ENCODE peak calls at places on chromosomes 3 and 15, in nine cellular contexts. C is fibroblast of lung; J is stimulated activated naive CD8-positive, alpha-beta T cell treated with anti-CD3 and anti-CD28 coated beads, Interleukin-15, amount 100 ng/mL, for 72 hours; L is HAP-1; T is RPMI8226; V is choroid plexus epithelial cell; O is stimulated activated CD8-positive, alpha-beta memory T cell treated with anti-CD3 and anti-CD28 coated beads, Interleukin-15, amount 100 ng/mL, for 4 hours; H is AG09309; Y is hypothalamus. R is an unnamed sample.
A peak's percentile ranks its signal among the peaks of the same experiment; 100 is the strongest.

GRCh38 chr3:182765287-182765686 is 28.0 kb upstream of the ATP11B start:
- DNase-seq in J (no peak), C (no peak), Y (no peak), L (no peak), O (no peak), H (no peak), V (no peak), T (no peak), R (no peak)

GRCh38 chr3:39443530-39443929 is 23.9 kb upstream of the MOBP start:
- DNase-seq in J (no peak), O (no peak), C (no peak), L (peak; percentile 18), Y (no peak), H (no peak), V (no peak), T (no peak), R (no peak)

GRCh38 chr15:70430029-70430428 is 332.3 kb upstream of the TLE3 start:
- DNase-seq in C (peak; percentile 74), V (peak; percentile 75), Y (no peak), L (no peak), H (peak; percentile 75), J (no peak), T (no peak), O (no peak), R (no peak)

GRCh38 chr3:128549283-128550112 is 56.5 kb upstream of the GATA2 start:
- DNase-seq in C (peak; percentile 68), O (no peak), Y (no peak), V (peak; percentile 78), J (no peak), T (no peak), L (no peak), H (no peak), R (no peak)

GRCh38 chr15:73265536-73266153 is 103.1 kb downstream of the HCN4 start:
- DNase-seq in T (peak; percentile 79), J (peak; percentile 59), O (peak; percentile 26), L (peak; percentile 84), Y (no peak), H (no peak), C (peak; percentile 58), V (peak; percentile 77), R (peak; percentile 46)

GRCh38 chr3:100779475-100779874 is 70.2 kb downstream of the TFG start:
- DNase-seq in Y (no peak), O (no peak), T (no peak), J (no peak), L (no peak), H (no peak), V (no peak), C (no peak), R (no peak)

GRCh38 chr3:78765671-78766485 is 1001.9 kb downstream of the ROBO1 start:
- DNase-seq in V (no peak), C (peak; percentile 25), H (no peak), L (no peak), J (no peak), T (no peak), Y (no peak), O (no peak), R (no peak)

GRCh38 chr15:29170496-29170895 is 99.1 kb downstream of the NSMCE3 start:
- DNase-seq in V (no peak), O (no peak), H (no peak), T (no peak), Y (no peak), C (no peak), J (no peak), L (no peak), R (no peak)

GRCh38 chr3:61571516-61572336 is 10.4 kb downstream of the PTPRG start:
- DNase-seq in Y (no peak), O (no peak), H (peak; percentile 86), L (no peak), C (peak; percentile 95), J (no peak), T (no peak), V (peak; percentile 63), R (no peak)

GRCh38 chr15:58666957-58667356 is 82.5 kb downstream of the ADAM10 start:
- DNase-seq in J (no peak), T (no peak), O (no peak), V (peak; percentile 59), C (peak; percentile 58), H (no peak), L (peak; percentile 31), Y (no peak), R (no peak)

GRCh38 chr3:106745344-106746168 is 631.7 kb upstream of the CCDC54 start:
- DNase-seq in T (no peak), H (peak; percentile 98), J (no peak), O (no peak), L (no peak), Y (no peak), C (no peak), V (peak; percentile 66), R (no peak)

GRCh38 chr3:159872374-159873109 is 116.1 kb upstream of the IL12A start:
- DNase-seq in T (no peak), C (peak; percentile 84), V (peak; percentile 95), O (no peak), Y (no peak), J (no peak), H (peak; percentile 60), L (no peak), R (no peak)

GRCh38 chr3:149487598-149488197 is 13.2 kb downstream of the TM4SF4 start:
- DNase-seq in L (peak; percentile 78), O (no peak), V (no peak), T (peak; percentile 59), C (no peak), J (peak; percentile 35), Y (no peak), H (no peak), R (peak; percentile 54)

GRCh38 chr3:81923038-81923437 is 161.6 kb upstream of the GBE1 start:
- DNase-seq in L (no peak), C (no peak), T (no peak), J (no peak), V (no peak), Y (no peak), H (no peak), O (no peak), R (no peak)

GRCh38 chr15:44490628-44491027 is 46.3 kb upstream of the EIF3J start:
- DNase-seq in O (no peak), Y (no peak), C (no peak), J (no peak), V (no peak), L (no peak), H (no peak), T (no peak), R (no peak)

GRCh38 chr3:155675094-155675493 is 69.8 kb downstream of the PLCH1 start:
- DNase-seq in C (no peak), V (no peak), H (no peak), T (no peak), L (no peak), O (no peak), J (no peak), Y (no peak), R (no peak)

GRCh38 chr3:64214697-64215018 is 10.6 kb downstream of the PRICKLE2 start:
- DNase-seq in T (no peak), O (no peak), L (no peak), C (peak; percentile 76), J (no peak), H (no peak), Y (no peak), V (peak; percentile 63), R (no peak)

GRCh38 chr15:77614251-77614806 is 18.4 kb downstream of the LINGO1 start:
- DNase-seq in C (no peak), J (no peak), Y (no peak), V (no peak), O (no peak), T (no peak), L (no peak), H (no peak), R (no peak)

GRCh38 chr3:48157950-48158376 is 30.3 kb downstream of the CDC25A start:
- DNase-seq in O (peak; percentile 18), T (peak; percentile 56), Y (no peak), L (peak; percentile 80), V (peak; percentile 89), C (peak; percentile 77), J (peak; percentile 38), H (peak; percentile 24), R (peak; percentile 46)

GRCh38 chr3:96900059-96900458 is 85.7 kb downstream of the EPHA6 start:
- DNase-seq in Y (no peak), V (no peak), O (no peak), C (no peak), J (no peak), L (no peak), T (no peak), H (no peak), R (no peak)

GRCh38 chr3:61448378-61448777 is 113.0 kb upstream of the PTPRG start:
- DNase-seq in H (no peak), V (peak; percentile 24), J (no peak), T (no peak), O (no peak), Y (no peak), L (no peak), C (no peak), R (no peak)

GRCh38 chr3:141557961-141558706 is 71.3 kb downstream of the RASA2 start:
- DNase-seq in O (no peak), J (no peak), Y (no peak), V (no peak), C (no peak), L (no peak), T (no peak), H (no peak), R (no peak)

GRCh38 chr15:66842710-66843441 is 140.8 kb downstream of the SMAD6 start:
- DNase-seq in H (no peak), T (peak; percentile 46), V (peak; percentile 81), O (no peak), L (peak; percentile 73), C (peak; percentile 87), J (no peak), Y (no peak), R (no peak)

GRCh38 chr3:158808697-158809096 is 6.8 kb downstream of the MFSD1 start:
- DNase-seq in C (peak; percentile 28), J (no peak), H (peak; percentile 21), T (peak; percentile 93), V (peak; percentile 63), L (no peak), Y (no peak), O (no peak), R (no peak)

GRCh38 chr3:134353831-134354611 is 20.2 kb downstream of the AMOTL2 start:
- DNase-seq in J (no peak), H (no peak), C (no peak), L (no peak), Y (no peak), V (no peak), O (no peak), T (peak; percentile 45), R (peak; percentile 14)

GRCh38 chr3:51799879-51800757 is 21.1 kb upstream of the IQCF6 start:
- DNase-seq in Y (no peak), T (peak; percentile 67), L (peak; percentile 79), J (no peak), O (no peak), V (peak; percentile 88), H (peak; percentile 57), C (peak; percentile 84), R (peak; percentile 62)

GRCh38 chr3:54046677-54047214 is 75.6 kb upstream of the CACNA2D3 start:
- DNase-seq in Y (no peak), J (no peak), L (no peak), H (no peak), O (no peak), V (peak; percentile 10), C (peak; percentile 61), T (no peak), R (no peak)